ENCODE peak calls at places on chromosomes 4 and X, in ten cellular contexts. C is mucosa of descending colon, O is cardiac fibroblast, K is hepatocyte, E is uterus, F is spleen, I is esophagus squamous epithelium, A is activated B cell treated with CpG ODN at 0.5 μM for 24 hours, R is WTC11, J is kidney. T is an unnamed sample.
A peak's percentile ranks its signal among the peaks of the same experiment; 100 is the strongest.

GRCh38 chr4:105895609-105896460 is 564 bp downstream of the NPNT start:
- DNase-seq in R (peak; percentile 54), O (peak; percentile 2), J (peak; percentile 82), I (no peak), C (peak; percentile 71), E (peak; percentile 19), A (no peak), K (peak; percentile 68), F (no peak), T (no peak)

GRCh38 chr4:76738081-76738931 is 159.6 kb downstream of the SOWAHB start:
- DNase-seq in A (no peak), O (peak; percentile 84), C (no peak), J (peak; percentile 70), R (no peak), K (peak; percentile 34), E (peak; percentile 63), F (no peak), I (no peak), T (no peak)

GRCh38 chrX:154002215-154002719 is 17.4 kb downstream of the IRAK1 start:
- DNase-seq in C (no peak), K (peak; percentile 35), J (no peak), O (peak; percentile 46), A (peak; percentile 27), E (no peak), F (peak; percentile 91), R (no peak), I (no peak), T (peak; percentile 81)

GRCh38 chrX:105658136-105658535 is 164.2 kb upstream of the NRK start:
- DNase-seq in K (no peak), C (no peak), E (no peak), J (no peak), I (no peak), R (no peak), F (no peak), A (no peak), O (peak; percentile 78), T (no peak)

GRCh38 chr4:64158648-64159326 is 250.5 kb downstream of the TECRL start:
- DNase-seq in R (peak; percentile 67), A (no peak), K (peak; percentile 81), O (peak; percentile 71), E (no peak), C (no peak), J (no peak), F (no peak), I (no peak), T (no peak)

GRCh38 chr4:8136972-8137710 is 21.5 kb downstream of the ABLIM2 start:
- DNase-seq in F (no peak), J (no peak), K (no peak), A (no peak), E (no peak), I (no peak), O (no peak), R (no peak), C (no peak), T (no peak)

GRCh38 chr4:87499415-87500106 is 29.6 kb downstream of the SPARCL1 start:
- DNase-seq in J (no peak), A (no peak), I (no peak), K (no peak), O (no peak), C (no peak), E (no peak), R (no peak), F (no peak), T (no peak)

GRCh38 chr4:2484993-2485392 is 16.1 kb downstream of the RNF4 start:
- DNase-seq in R (no peak), E (peak; percentile 24), A (peak; percentile 64), K (peak; percentile 27), O (peak; percentile 51), I (peak; percentile 49), J (peak; percentile 89), F (peak; percentile 95), C (peak; percentile 81), T (peak; percentile 90)

GRCh38 chr4:111512081-111512774 is 633.0 kb upstream of the FAM241A start:
- DNase-seq in I (no peak), J (no peak), K (peak; percentile 18), F (no peak), R (no peak), E (no peak), A (no peak), C (no peak), O (peak; percentile 84), T (no peak)

GRCh38 chr4:87865960-87866598 is 33.3 kb downstream of the MEPE start:
- DNase-seq in F (no peak), R (peak; percentile 35), E (no peak), J (no peak), O (no peak), K (peak; percentile 32), A (no peak), I (no peak), C (no peak), T (no peak)

GRCh38 chrX:150408561-150408960 is 45.4 kb downstream of the MAMLD1 start:
- DNase-seq in I (no peak), C (no peak), R (no peak), E (no peak), F (no peak), J (no peak), K (no peak), O (peak; percentile 7), A (no peak), T (no peak)

GRCh38 chrX:30521440-30522182 is 56.0 kb downstream of the TASL start:
- DNase-seq in K (no peak), J (no peak), O (peak; percentile 58), R (no peak), C (no peak), F (no peak), A (no peak), E (no peak), I (no peak), T (no peak)

GRCh38 chr4:186095406-186095805 is 9.1 kb upstream of the FAM149A start:
- DNase-seq in O (no peak), J (no peak), F (peak; percentile 52), K (no peak), R (no peak), C (no peak), E (no peak), A (no peak), I (no peak), T (no peak)

GRCh38 chr4:22897520-22898108 is 204.9 kb downstream of the GBA3 start:
- DNase-seq in I (no peak), F (no peak), O (peak; percentile 33), E (no peak), K (peak; percentile 57), J (no peak), R (peak; percentile 55), A (no peak), C (no peak), T (no peak)

GRCh38 chrX:97547873-97548578 is 664.3 kb downstream of the RPA4 start:
- DNase-seq in C (no peak), R (no peak), E (no peak), A (no peak), J (no peak), K (peak; percentile 29), F (no peak), O (peak; percentile 13), I (no peak), T (no peak)

GRCh38 chr4:163003979-163004378 is 162.7 kb downstream of the NAF1 start:
- DNase-seq in E (no peak), O (no peak), I (no peak), J (no peak), F (no peak), K (no peak), C (no peak), R (no peak), A (no peak), T (no peak)
- TF ChIP-seq CTCF in E (no peak), O (no peak), I (no peak), J (no peak), F (no peak), K (no peak), C (no peak), R (no peak), A (no peak), T (no peak)

DNA sequence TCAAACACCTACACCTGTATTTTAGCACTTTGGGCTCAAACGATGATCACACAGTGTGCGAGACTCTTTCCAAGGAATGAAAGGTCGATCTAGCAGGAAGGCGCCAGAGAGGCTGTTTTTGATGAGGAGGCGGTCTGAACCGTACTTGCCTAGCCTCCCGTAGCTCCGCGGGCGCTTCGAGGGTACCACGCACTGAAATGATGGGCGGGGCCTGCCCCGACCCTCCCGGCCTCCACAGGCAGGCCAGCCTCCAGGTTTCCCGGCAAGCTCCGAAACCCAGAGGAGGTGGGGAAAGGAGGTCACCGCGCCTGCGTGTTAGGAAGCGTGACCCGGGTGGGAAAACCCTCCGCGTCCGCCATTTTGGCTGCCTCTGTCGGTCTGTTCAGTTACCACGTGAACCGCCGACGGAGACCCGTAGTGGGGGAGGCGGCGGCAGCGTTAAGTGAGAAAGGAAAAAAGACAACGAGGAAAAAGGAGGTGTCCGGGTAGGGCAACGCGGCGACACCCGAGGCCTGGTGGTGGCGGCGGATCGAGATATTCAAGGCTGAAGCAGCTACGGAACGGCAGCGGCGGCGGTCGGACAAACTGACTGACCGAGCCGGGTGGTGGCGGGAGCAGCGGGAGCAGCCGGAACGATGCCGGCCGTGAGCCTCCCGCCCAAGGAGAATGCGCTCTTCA is at the start of gene NAA15:
- DNase-seq in E (peak; percentile 97), K (peak; percentile 99), R (peak; percentile 97), F (peak; percentile 98), J (peak; percentile 99), A (peak; percentile 93), O (peak; percentile 98), C (peak; percentile 98), I (peak; percentile 84), T (peak; percentile 96)
- TF ChIP-seq CTCF in E (peak; percentile 14), K (no peak), R (no peak), F (no peak), J (no peak), A (no peak), O (no peak), C (no peak), I (peak; percentile 39), T (no peak)

DNA sequence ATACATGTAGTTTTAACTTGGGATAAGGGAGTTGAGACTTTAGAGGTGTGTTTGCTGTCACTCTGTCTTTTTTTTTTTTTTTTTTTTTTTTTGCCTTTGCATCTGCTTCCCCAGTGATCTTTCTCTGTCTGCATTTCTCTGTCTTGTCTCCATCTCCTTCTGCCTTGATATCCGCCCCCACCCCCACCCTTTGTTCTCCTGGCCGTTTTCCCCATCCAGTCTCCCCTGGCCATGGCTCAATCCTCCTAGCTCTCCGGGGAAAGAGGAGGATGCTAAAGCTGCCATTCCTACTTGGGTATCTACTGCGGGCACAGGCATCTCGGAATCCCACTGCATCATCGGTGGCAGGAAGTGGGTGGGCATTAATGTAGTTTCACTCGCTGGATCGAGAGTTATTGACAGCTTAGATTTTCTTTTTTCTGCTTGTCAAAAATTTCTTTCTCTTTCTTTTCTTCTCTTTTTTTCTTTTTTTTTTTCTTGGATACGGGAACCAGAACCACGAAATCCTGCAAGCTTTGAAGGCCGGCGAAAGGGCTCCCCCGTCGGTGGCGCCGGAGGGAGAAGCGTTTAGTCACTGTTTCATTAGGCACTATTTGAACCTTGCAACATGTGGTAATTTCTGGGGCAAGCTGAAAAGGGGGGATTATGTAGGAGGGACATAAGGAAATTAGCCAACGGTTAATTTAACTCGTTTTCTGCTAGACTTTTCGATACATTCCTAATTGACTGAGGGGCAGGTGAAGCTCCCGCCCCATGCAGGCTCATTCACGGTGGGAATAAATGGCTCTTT is 8.2 kb downstream of the GSX2 start:
- DNase-seq in F (no peak), I (no peak), O (no peak), J (no peak), A (no peak), E (no peak), K (no peak), R (no peak), C (no peak), T (no peak)
- TF ChIP-seq CTCF in F (no peak), I (no peak), O (peak; percentile 7), J (no peak), A (no peak), E (no peak), K (no peak), R (no peak), C (no peak), T (no peak)

GRCh38 chrX:31921236-31921635 is 849.4 kb upstream of the FTHL17 start:
- DNase-seq in J (no peak), I (no peak), F (no peak), O (peak; percentile 0), A (no peak), K (no peak), C (no peak), E (no peak), R (no peak), T (no peak)
- TF ChIP-seq CTCF in J (no peak), I (no peak), F (no peak), O (no peak), A (no peak), K (no peak), C (no peak), E (no peak), R (no peak), T (no peak)